ENCODE peak calls at places on chromosomes 16 and 17, in five cellular contexts. G is activated CD4-positive, CD25-positive, alpha-beta regulatory T cell treated with anti-CD3 and anti-CD28 coated beads, Interleukin-2, amount 50 U/mL, for 16 hours; B is mesendoderm; D is stimulated activated CD4-positive, alpha-beta T cell treated with anti-CD3 and anti-CD28 coated beads, Interleukin-1b, Interleukin-23, amount 100 ng/mL, for 1 hour; F is naive thymus-derived CD4-positive, alpha-beta T cell. U is an unnamed sample.

GRCh38 chr17:1469231-1469852 is 13.3 kb upstream of the CRK start:
- DNase-seq in G (no peak), B (peak; percentile 64), D (no peak), F (no peak), U (no peak)

GRCh38 chr17:48612854-48613691 is 2.0 kb downstream of the HOXB8 start:
- DNase-seq in G (no peak), B (peak; percentile 76), D (no peak), F (peak; percentile 40), U (no peak)

GRCh38 chr17:44416558-44417289 is 27.3 kb upstream of the ITGA2B start:
- DNase-seq in G (no peak), B (no peak), D (no peak), F (no peak), U (no peak)

GRCh38 chr16:48961546-48961945 is 320.1 kb downstream of the CBLN1 start:
- DNase-seq in G (no peak), B (no peak), D (no peak), F (no peak), U (no peak)

GRCh38 chr17:44804301-44805061 is 25.6 kb downstream of the GJC1 start:
- DNase-seq in G (no peak), B (no peak), D (no peak), F (no peak), U (peak; percentile 95)

GRCh38 chr17:4934173-4934979 is 2.3 kb downstream of the GP1BA start:
- DNase-seq in G (no peak), B (peak; percentile 77), D (no peak), F (no peak), U (no peak)

GRCh38 chr17:77834170-77835115 is 124.1 kb upstream of the TNRC6C start:
- DNase-seq in G (peak; percentile 28), B (peak; percentile 94), D (peak; percentile 18), F (no peak), U (peak; percentile 73)

GRCh38 chr17:8189041-8189710 is 804 bp downstream of the BORCS6 start:
- DNase-seq in G (no peak), B (no peak), D (no peak), F (peak; percentile 40), U (no peak)

GRCh38 chr17:78935419-78936323 is 10.5 kb upstream of the TIMP2 start:
- DNase-seq in G (no peak), B (no peak), D (no peak), F (no peak), U (peak; percentile 95)

GRCh38 chr17:17130077-17130844 is 75.9 kb downstream of the PLD6 start:
- DNase-seq in G (no peak), B (no peak), D (no peak), F (no peak), U (no peak)

GRCh38 chr17:83000738-83001137 is 78.7 kb upstream of the METRNL start:
- DNase-seq in G (no peak), B (no peak), D (no peak), F (no peak), U (no peak)

GRCh38 chr17:80176757-80177156 is 6.9 kb downstream of the CARD14 start:
- DNase-seq in G (no peak), B (no peak), D (no peak), F (no peak), U (no peak)

GRCh38 chr17:70084476-70084875 is 9.5 kb downstream of the KCNJ16 start:
- DNase-seq in G (no peak), B (no peak), D (no peak), F (no peak), U (no peak)

GRCh38 chr17:62652251-62653001 is 25.0 kb downstream of the MRC2 start:
- DNase-seq in G (no peak), B (peak; percentile 88), D (no peak), F (peak; percentile 31), U (peak; percentile 75)

GRCh38 chr17:1126327-1126726 is 53.5 kb downstream of the ABR start:
- DNase-seq in G (no peak), B (no peak), D (no peak), F (no peak), U (no peak)

GRCh38 chr17:19322861-19323260 is 39.7 kb downstream of the B9D1 start:
- DNase-seq in G (no peak), B (no peak), D (no peak), F (no peak), U (peak; percentile 28)

GRCh38 chr16:50531901-50532300 is 16.3 kb upstream of the NKD1 start:
- DNase-seq in G (no peak), B (no peak), D (no peak), F (no peak), U (no peak)

GRCh38 chr17:82875418-82875856 is 35.6 kb upstream of the ZNF750 start:
- DNase-seq in G (no peak), B (peak; percentile 77), D (no peak), F (no peak), U (no peak)